ENCODE peak calls at places on chromosomes 7 and 10, in seven cellular contexts. Z is small intestine, Q is PC-3, Y is hepatocyte, O is stomach, W is left ventricle myocardium inferior, X is pancreas. F is an unnamed sample. For H3K4me1, the result is how much of the 10 kb centered on the place peaks cover.

GRCh38 chr10:92181575-92181974 is 109.3 kb downstream of the CPEB3 start:
- DNase-seq in Z (no peak), Q (peak), Y (peak), O (no peak), W (no peak), X (no peak), F (no peak)

GRCh38 chr10:78165617-78166016 is 132.0 kb downstream of the RPS24 start:
- DNase-seq in Z (peak), Q (peak), Y (peak), O (no peak), W (no peak), X (no peak), F (no peak)

GRCh38 chr7:5822742-5823503 is 41.5 kb upstream of the RNF216 start:
- DNase-seq in Z (peak), Q (peak), Y (peak), O (peak), W (peak), X (peak), F (peak)

GRCh38 chr7:22255834-22256233 is 101.1 kb downstream of the RAPGEF5 start:
- DNase-seq in Z (peak), Q (no peak), Y (peak), O (peak), W (no peak), X (peak), F (no peak)

GRCh38 chr7:76011437-76011836 is 17.0 kb upstream of the TMEM120A start:
- DNase-seq in Z (no peak), Q (no peak), Y (peak), O (no peak), W (peak), X (no peak), F (no peak)

GRCh38 chr10:95472304-95473088 is 88.7 kb downstream of the SORBS1 start:
- DNase-seq in Z (no peak), Q (no peak), Y (no peak), O (no peak), W (no peak), X (no peak), F (no peak)

GRCh38 chr7:112800486-112800885 is 10.3 kb upstream of the TMEM168 start:
- DNase-seq in Z (no peak), Q (no peak), Y (no peak), O (no peak), W (no peak), X (no peak), F (no peak)

GRCh38 chr7:29360633-29361625 is 166.4 kb downstream of the CHN2 start:
- DNase-seq in Z (no peak), Q (no peak), Y (peak), O (no peak), W (no peak), X (no peak), F (no peak)

GRCh38 chr10:91536790-91537189 is 96.1 kb downstream of the PPP1R3C start:
- DNase-seq in Z (no peak), Q (no peak), Y (no peak), O (no peak), W (no peak), X (no peak), F (no peak)

GRCh38 chr7:27156508-27156898 is at the start of gene HOXA7:
- DNase-seq in Z (no peak), Q (no peak), Y (no peak), O (peak), W (no peak), X (peak), F (peak)

GRCh38 chr7:5679047-5679740 is 102.3 kb downstream of the RNF216 start:
- DNase-seq in Z (no peak), Q (no peak), Y (no peak), O (no peak), W (no peak), X (no peak), F (peak)

GRCh38 chr10:92238586-92239098 is 52.2 kb downstream of the CPEB3 start:
- DNase-seq in Z (peak), Q (peak), Y (peak), O (peak), W (no peak), X (peak), F (no peak)

GRCh38 chr10:60208676-60209269 is 180.9 kb downstream of the ANK3 start:
- DNase-seq in Z (peak), Q (peak), Y (peak), O (no peak), W (no peak), X (no peak), F (no peak)

GRCh38 chr10:74114041-74114448 is 36.6 kb downstream of the AP3M1 start:
- DNase-seq in Z (no peak), Q (no peak), Y (no peak), O (no peak), W (no peak), X (no peak), F (no peak)

GRCh38 chr7:105316578-105317375 is 71.9 kb downstream of the SRPK2 start:
- DNase-seq in Z (no peak), Q (no peak), Y (no peak), O (no peak), W (no peak), X (no peak), F (no peak)

GRCh38 chr10:79056361-79056735 is 12.4 kb upstream of the ZMIZ1 start:
- DNase-seq in Z (no peak), Q (no peak), Y (no peak), O (peak), W (peak), X (peak), F (peak)

GRCh38 chr7:13181221-13181620 is 493.8 kb downstream of the ARL4A start:
- DNase-seq in Z (no peak), Q (peak), Y (peak), O (no peak), W (no peak), X (no peak), F (no peak)

GRCh38 chr10:33772370-33773331 is 438.2 kb upstream of the NRP1 start:
- DNase-seq in Z (peak), Q (no peak), Y (peak), O (no peak), W (no peak), X (peak), F (no peak)

GRCh38 chr10:132359305-132360040 is 27.5 kb downstream of the LRRC27 start:
- DNase-seq in Z (no peak), Q (no peak), Y (no peak), O (no peak), W (peak), X (no peak), F (peak)

GRCh38 chr10:14873090-14873760 is 5.4 kb upstream of the SUV39H2 start:
- DNase-seq in Z (no peak), Q (peak), Y (no peak), O (no peak), W (no peak), X (no peak), F (no peak)

GRCh38 chr10:1882168-1882567 is 144.8 kb upstream of the ADARB2 start:
- DNase-seq in Z (no peak), Q (no peak), Y (no peak), O (no peak), W (no peak), X (no peak), F (no peak)

GRCh38 chr7:15829689-15830088 is 143.2 kb upstream of the MEOX2 start:
- DNase-seq in Z (no peak), Q (no peak), Y (no peak), O (no peak), W (no peak), X (no peak), F (no peak)

GRCh38 chr7:81260152-81260551 is 341.3 kb upstream of the SEMA3C start:
- DNase-seq in Z (no peak), Q (peak), Y (no peak), O (no peak), W (no peak), X (no peak), F (no peak)

GRCh38 chr10:97684866-97685394 is 2.1 kb downstream of the AVPI1 start:
- DNase-seq in Z (peak), Q (peak), Y (no peak), O (no peak), W (no peak), X (no peak), F (no peak)
- H3K4me3 ChIP-seq in Z (no peak), Q (peak), Y (peak), O (peak), W (peak), X (peak), F (peak)

DNA sequence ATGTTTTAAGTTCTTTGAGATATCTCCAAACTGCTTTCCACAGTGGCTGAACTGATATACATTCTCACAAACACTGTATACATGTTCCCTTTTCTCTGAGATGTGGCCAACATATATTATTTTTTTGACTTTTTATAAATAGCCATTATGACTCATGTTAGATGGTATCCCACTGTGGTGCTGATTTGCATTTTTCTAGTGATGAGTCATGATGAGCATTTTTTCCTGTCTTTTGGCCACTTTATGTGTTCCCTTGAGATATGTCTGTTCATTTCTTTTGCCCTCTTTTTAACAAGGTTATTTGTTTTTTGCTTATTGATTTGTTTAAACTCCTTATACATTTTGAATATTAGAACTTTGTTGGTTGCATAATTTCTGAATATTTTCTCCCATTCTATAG is 1055.1 kb downstream of the NXPH1 start:
- DNase-seq in Z (no peak), Q (peak), Y (peak), O (no peak), W (no peak), X (no peak), F (no peak)
- H3K4me1 ChIP-seq in Z (under half), Q (under half), Y (under half), O (under half), W (under half), X (under half), F (under half)

DNA sequence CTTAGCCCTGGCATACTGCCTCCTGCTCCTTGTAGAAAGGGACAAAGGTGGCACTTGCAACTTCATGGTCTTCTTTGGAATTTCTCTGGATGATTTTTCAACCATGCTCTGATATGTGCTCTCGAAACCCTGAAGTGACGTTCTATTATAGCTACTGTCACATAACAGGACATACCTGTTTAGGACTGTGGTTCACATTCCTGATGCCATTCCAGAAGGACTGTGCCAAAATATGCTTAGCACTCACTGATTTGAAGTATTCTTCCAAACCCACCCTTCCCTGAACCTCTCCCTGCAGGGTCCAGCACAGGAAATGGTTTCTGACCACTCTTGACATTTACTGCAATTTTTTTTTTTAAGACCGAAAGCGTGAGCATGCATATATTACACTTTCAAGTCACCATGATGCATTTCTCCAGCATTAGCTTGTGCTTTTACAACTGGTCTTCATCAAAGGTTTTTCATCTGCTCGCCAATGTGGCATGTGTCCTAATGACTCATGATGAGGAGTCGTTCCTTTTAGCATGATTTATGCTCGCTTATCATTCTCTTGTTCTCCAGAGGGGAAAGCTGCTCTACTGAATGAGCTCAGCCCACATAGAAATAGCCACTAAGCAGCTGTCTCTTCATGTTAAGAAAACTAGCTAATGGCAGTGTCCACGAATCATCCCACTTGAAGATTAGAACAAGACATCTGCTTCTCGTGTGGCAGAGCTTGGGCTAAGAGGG is 135.2 kb downstream of the ADAM12 start:
- DNase-seq in Z (no peak), Q (peak), Y (peak), O (no peak), W (no peak), X (no peak), F (no peak)
- H3K27ac ChIP-seq in Z (no peak), Q (peak), Y (peak), O (no peak), W (peak), X (no peak), F (no peak)

GRCh38 chr10:13717571-13717935 is 130.8 kb downstream of the PRPF18 start:
- DNase-seq in Z (peak), Q (peak), Y (no peak), O (no peak), W (no peak), X (no peak), F (no peak)
- H3K4me3 ChIP-seq in Z (no peak), Q (peak), Y (no peak), O (peak), W (peak), X (peak), F (peak)

GRCh38 chr7:220151-220841 is 27.9 kb downstream of the FAM20C start:
- DNase-seq in Z (no peak), Q (no peak), Y (no peak), O (no peak), W (no peak), X (no peak), F (no peak)
- H3K4me1 ChIP-seq in Z (under half), Q (under half), Y (under half), O (half or more), W (under half), X (under half), F (under half)

GRCh38 chr10:124064158-124064603 is 29.2 kb downstream of the CHST15 start:
- DNase-seq in Z (no peak), Q (no peak), Y (peak), O (no peak), W (no peak), X (no peak), F (no peak)
- H3K27ac ChIP-seq in Z (peak), Q (peak), Y (peak), O (peak), W (no peak), X (peak), F (peak)

GRCh38 chr10:5450605-5451384 is 38.4 kb downstream of the NET1 start:
- DNase-seq in Z (no peak), Q (no peak), Y (no peak), O (no peak), W (no peak), X (no peak), F (no peak)

GRCh38 chr10:5447611-5448071 is 35.3 kb downstream of the NET1 start:
- DNase-seq in Z (peak), Q (no peak), Y (no peak), O (no peak), W (no peak), X (no peak), F (no peak)

GRCh38 chr10:5448333-5449048 is 36.1 kb downstream of the NET1 start:
- DNase-seq in Z (peak), Q (no peak), Y (peak), O (no peak), W (no peak), X (no peak), F (no peak)

GRCh38 chr10:5449227-5449626 is 36.9 kb downstream of the NET1 start:
- DNase-seq in Z (no peak), Q (no peak), Y (no peak), O (no peak), W (no peak), X (no peak), F (no peak)

GRCh38 chr10:5449823-5450222 is 37.5 kb downstream of the NET1 start:
- DNase-seq in Z (peak), Q (peak), Y (peak), O (no peak), W (no peak), X (no peak), F (no peak)
- H3K4me3 ChIP-seq in Z (no peak), Q (peak), Y (peak), O (peak), W (peak), X (peak), F (peak)

GRCh38 chr7:41975854-41976253 is 261.2 kb downstream of the GLI3 start:
- DNase-seq in Z (no peak), Q (no peak), Y (no peak), O (no peak), W (no peak), X (no peak), F (no peak)

GRCh38 chr7:41976411-41976810 is 260.6 kb downstream of the GLI3 start:
- DNase-seq in Z (no peak), Q (no peak), Y (no peak), O (no peak), W (no peak), X (no peak), F (no peak)

GRCh38 chr7:41978858-41979257 is 258.2 kb downstream of the GLI3 start:
- DNase-seq in Z (no peak), Q (no peak), Y (no peak), O (no peak), W (no peak), X (no peak), F (no peak)

GRCh38 chr7:41974835-41975234 is 262.2 kb downstream of the GLI3 start:
- DNase-seq in Z (no peak), Q (no peak), Y (no peak), O (no peak), W (no peak), X (no peak), F (no peak)

GRCh38 chr7:41977165-41977651 is 259.8 kb downstream of the GLI3 start:
- DNase-seq in Z (no peak), Q (peak), Y (peak), O (no peak), W (no peak), X (no peak), F (no peak)
- H3K4me1 ChIP-seq in Z (under half), Q (under half), Y (under half), O (under half), W (under half), X (under half), F (under half)

DNA sequence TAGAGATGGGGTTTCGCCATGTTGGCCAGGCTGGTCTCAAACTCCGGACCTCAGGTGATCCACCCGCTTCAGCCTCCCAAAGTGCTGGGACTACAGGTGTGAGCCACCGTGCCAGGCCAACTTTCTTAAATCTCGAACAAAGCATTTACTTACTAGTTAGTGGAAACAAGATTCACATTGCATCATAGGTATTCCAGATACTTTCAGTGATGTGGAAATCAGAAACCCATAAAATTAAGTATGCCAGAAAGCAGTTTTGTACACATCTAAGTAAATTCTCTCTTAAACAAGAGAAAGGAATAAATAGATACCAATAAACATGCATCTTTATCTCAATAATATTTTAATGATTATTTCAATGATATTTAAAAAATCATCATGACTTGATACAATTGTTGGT is 75.5 kb downstream of the DGKI start:
- DNase-seq in Z (no peak), Q (no peak), Y (no peak), O (no peak), W (no peak), X (no peak), F (no peak)
- H3K27ac ChIP-seq in Z (no peak), Q (no peak), Y (no peak), O (no peak), W (no peak), X (no peak), F (no peak)

GRCh38 chr10:16987129-16987670 is 142.4 kb downstream of the CUBN start:
- DNase-seq in Z (no peak), Q (peak), Y (no peak), O (no peak), W (no peak), X (no peak), F (no peak)
- H3K4me3 ChIP-seq in Z (no peak), Q (no peak), Y (no peak), O (no peak), W (no peak), X (no peak), F (no peak)

F was measured in spleen.